ENCODE peak calls at places on chromosomes 6 and 20, in ten cellular contexts. One of them, this sample, is unnamed.

GRCh38 chr6:4687989-4688947 is 87.9 kb upstream of the CDYL start:
- DNase-seq in HCT116: peak
- DNase-seq in spleen: no peak
- DNase-seq in Panc1: peak
- DNase-seq in H1: no peak
- DNase-seq in suprapubic skin: no peak
- DNase-seq in prostate gland: no peak
- DNase-seq in K562: peak
- DNase-seq in transverse colon: no peak
- DNase-seq in sigmoid colon: no peak
- DNase-seq in this sample: no peak

GRCh38 chr20:62485062-62485700 is 9.4 kb upstream of the GATA5 start:
- DNase-seq in spleen: no peak
- DNase-seq in sigmoid colon: no peak
- DNase-seq in prostate gland: no peak
- DNase-seq in suprapubic skin: no peak
- DNase-seq in transverse colon: no peak
- DNase-seq in HCT116: no peak
- DNase-seq in K562: peak
- DNase-seq in Panc1: no peak
- DNase-seq in H1: no peak
- DNase-seq in this sample: peak

GRCh38 chr20:51801220-51801991 is 915 bp downstream of the SALL4 start:
- DNase-seq in K562: no peak
- DNase-seq in transverse colon: no peak
- DNase-seq in prostate gland: no peak
- DNase-seq in suprapubic skin: no peak
- DNase-seq in H1: no peak
- DNase-seq in HCT116: no peak
- DNase-seq in Panc1: no peak
- DNase-seq in spleen: no peak
- DNase-seq in sigmoid colon: no peak
- DNase-seq in this sample: peak

GRCh38 chr20:4797275-4797674 is 75.6 kb downstream of the PRND start:
- DNase-seq in suprapubic skin: no peak
- DNase-seq in K562: no peak
- DNase-seq in Panc1: no peak
- DNase-seq in sigmoid colon: no peak
- DNase-seq in transverse colon: no peak
- DNase-seq in spleen: no peak
- DNase-seq in H1: no peak
- DNase-seq in HCT116: no peak
- DNase-seq in prostate gland: no peak
- DNase-seq in this sample: no peak

GRCh38 chr6:111481836-111482235 is 1.2 kb downstream of the REV3L start:
- DNase-seq in prostate gland: no peak
- DNase-seq in transverse colon: no peak
- DNase-seq in Panc1: no peak
- DNase-seq in suprapubic skin: no peak
- DNase-seq in spleen: no peak
- DNase-seq in sigmoid colon: no peak
- DNase-seq in K562: no peak
- DNase-seq in HCT116: no peak
- DNase-seq in H1: no peak
- DNase-seq in this sample: no peak

GRCh38 chr20:46977909-46978588 is 83.4 kb downstream of the EYA2 start:
- DNase-seq in H1: no peak
- DNase-seq in spleen: no peak
- DNase-seq in prostate gland: no peak
- DNase-seq in suprapubic skin: no peak
- DNase-seq in K562: no peak
- DNase-seq in sigmoid colon: no peak
- DNase-seq in Panc1: no peak
- DNase-seq in transverse colon: no peak
- DNase-seq in HCT116: no peak
- DNase-seq in this sample: no peak

GRCh38 chr6:95670011-95670463 is 92.7 kb downstream of the MANEA start:
- DNase-seq in K562: no peak
- DNase-seq in Panc1: no peak
- DNase-seq in prostate gland: no peak
- DNase-seq in sigmoid colon: no peak
- DNase-seq in suprapubic skin: no peak
- DNase-seq in transverse colon: no peak
- DNase-seq in HCT116: no peak
- DNase-seq in H1: no peak
- DNase-seq in spleen: peak
- DNase-seq in this sample: no peak

GRCh38 chr6:141956046-141956761 is 176.5 kb upstream of the GJE1 start:
- DNase-seq in prostate gland: no peak
- DNase-seq in sigmoid colon: no peak
- DNase-seq in Panc1: no peak
- DNase-seq in H1: no peak
- DNase-seq in suprapubic skin: no peak
- DNase-seq in HCT116: no peak
- DNase-seq in transverse colon: no peak
- DNase-seq in spleen: no peak
- DNase-seq in K562: no peak
- DNase-seq in this sample: no peak

GRCh38 chr6:148817689-148818088 is 70.9 kb downstream of the UST start:
- DNase-seq in K562: no peak
- DNase-seq in H1: no peak
- DNase-seq in Panc1: no peak
- DNase-seq in suprapubic skin: no peak
- DNase-seq in transverse colon: no peak
- DNase-seq in spleen: no peak
- DNase-seq in prostate gland: no peak
- DNase-seq in sigmoid colon: no peak
- DNase-seq in HCT116: no peak
- DNase-seq in this sample: no peak

GRCh38 chr20:31751126-31751525 is 12.0 kb downstream of the TPX2 start:
- DNase-seq in K562: no peak
- DNase-seq in spleen: no peak
- DNase-seq in sigmoid colon: no peak
- DNase-seq in suprapubic skin: no peak
- DNase-seq in H1: no peak
- DNase-seq in transverse colon: no peak
- DNase-seq in Panc1: no peak
- DNase-seq in prostate gland: no peak
- DNase-seq in HCT116: no peak
- DNase-seq in this sample: no peak

GRCh38 chr6:56435326-56435725 is 187.9 kb upstream of the COL21A1 start:
- DNase-seq in K562: no peak
- DNase-seq in HCT116: no peak
- DNase-seq in spleen: no peak
- DNase-seq in Panc1: no peak
- DNase-seq in transverse colon: no peak
- DNase-seq in sigmoid colon: no peak
- DNase-seq in H1: no peak
- DNase-seq in suprapubic skin: no peak
- DNase-seq in prostate gland: no peak
- DNase-seq in this sample: no peak

GRCh38 chr20:31602779-31603441 is 2.2 kb upstream of the ID1 start:
- DNase-seq in suprapubic skin: no peak
- DNase-seq in K562: no peak
- DNase-seq in HCT116: peak
- DNase-seq in spleen: no peak
- DNase-seq in H1: no peak
- DNase-seq in sigmoid colon: no peak
- DNase-seq in prostate gland: no peak
- DNase-seq in Panc1: no peak
- DNase-seq in transverse colon: peak
- DNase-seq in this sample: peak

GRCh38 chr6:138593100-138593877 is 94.0 kb upstream of the NHSL1 start:
- DNase-seq in transverse colon: peak
- DNase-seq in HCT116: peak
- DNase-seq in suprapubic skin: no peak
- DNase-seq in K562: no peak
- DNase-seq in prostate gland: peak
- DNase-seq in Panc1: peak
- DNase-seq in H1: no peak
- DNase-seq in sigmoid colon: peak
- DNase-seq in spleen: no peak
- DNase-seq in this sample: peak

GRCh38 chr6:110534731-110535164 is 58.3 kb upstream of the SLC22A16 start:
- DNase-seq in spleen: no peak
- DNase-seq in suprapubic skin: no peak
- DNase-seq in H1: no peak
- DNase-seq in sigmoid colon: no peak
- DNase-seq in transverse colon: no peak
- DNase-seq in K562: no peak
- DNase-seq in HCT116: no peak
- DNase-seq in Panc1: no peak
- DNase-seq in prostate gland: peak
- DNase-seq in this sample: no peak

GRCh38 chr20:63045991-63046390 is 39.2 kb upstream of the BHLHE23 start:
- DNase-seq in prostate gland: no peak
- DNase-seq in K562: no peak
- DNase-seq in spleen: peak
- DNase-seq in HCT116: no peak
- DNase-seq in transverse colon: no peak
- DNase-seq in H1: no peak
- DNase-seq in suprapubic skin: no peak
- DNase-seq in Panc1: no peak
- DNase-seq in sigmoid colon: no peak
- DNase-seq in this sample: no peak

GRCh38 chr20:3167738-3168078 is 5.6 kb downstream of the LZTS3 start:
- DNase-seq in prostate gland: no peak
- DNase-seq in spleen: no peak
- DNase-seq in K562: no peak
- DNase-seq in Panc1: no peak
- DNase-seq in H1: no peak
- DNase-seq in sigmoid colon: peak
- DNase-seq in HCT116: no peak
- DNase-seq in transverse colon: no peak
- DNase-seq in suprapubic skin: no peak
- DNase-seq in this sample: no peak
- H3K4me3 ChIP-seq in prostate gland: peak
- H3K4me3 ChIP-seq in spleen: no peak
- H3K4me3 ChIP-seq in K562: no peak
- H3K4me3 ChIP-seq in Panc1: no peak
- H3K4me3 ChIP-seq in H1: peak
- H3K4me3 ChIP-seq in sigmoid colon: no peak
- H3K4me3 ChIP-seq in HCT116: no peak
- H3K4me3 ChIP-seq in transverse colon: peak
- H3K4me3 ChIP-seq in suprapubic skin: peak
- H3K4me3 ChIP-seq in this sample: peak

DNA sequence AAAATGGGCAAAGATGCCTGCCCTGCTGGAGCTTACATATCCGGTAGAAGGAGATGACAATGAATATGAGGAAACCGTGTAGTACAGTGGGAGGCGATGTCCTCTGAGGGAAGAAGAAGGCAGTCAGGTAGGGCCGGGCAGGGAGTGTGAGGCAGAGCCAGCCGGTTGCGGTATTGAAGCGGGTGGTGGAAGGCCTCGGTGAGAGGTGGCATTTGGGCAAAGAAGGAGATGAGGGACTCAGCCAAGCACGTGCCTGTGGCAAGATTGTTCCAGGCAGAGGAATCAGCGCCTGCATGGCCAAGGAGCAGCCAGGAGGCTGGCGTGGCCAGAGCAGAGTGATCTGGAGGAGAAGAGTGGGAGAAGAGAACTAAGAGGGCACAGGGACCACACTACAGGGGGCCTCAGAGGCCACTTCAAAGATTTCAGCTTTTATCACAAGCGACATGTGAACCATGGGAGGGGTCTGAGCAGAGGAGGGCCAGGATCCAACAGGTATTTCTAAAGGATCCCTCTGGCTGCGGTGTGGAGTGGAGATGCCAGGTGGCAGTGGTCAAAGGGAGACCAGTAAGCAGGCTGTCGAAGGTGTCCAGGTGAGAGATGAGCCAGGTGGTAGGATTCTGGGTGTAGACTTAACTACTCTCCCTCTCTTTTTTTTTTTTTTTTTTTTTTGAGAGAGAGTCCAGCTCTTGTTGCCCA is 13.8 kb downstream of the MDFI start:
- DNase-seq in transverse colon: no peak
- DNase-seq in sigmoid colon: peak
- DNase-seq in HCT116: no peak
- DNase-seq in K562: no peak
- DNase-seq in spleen: peak
- DNase-seq in suprapubic skin: no peak
- DNase-seq in H1: no peak
- DNase-seq in prostate gland: no peak
- DNase-seq in Panc1: no peak
- DNase-seq in this sample: no peak
- TF ChIP-seq POLR2AphosphoS5 in transverse colon: no peak
- TF ChIP-seq POLR2AphosphoS5 in sigmoid colon: no peak
- TF ChIP-seq POLR2AphosphoS5 in HCT116: no peak
- TF ChIP-seq POLR2AphosphoS5 in K562: no peak
- TF ChIP-seq POLR2AphosphoS5 in spleen: no peak
- TF ChIP-seq POLR2AphosphoS5 in suprapubic skin: no peak
- TF ChIP-seq POLR2AphosphoS5 in H1: no peak
- TF ChIP-seq POLR2AphosphoS5 in prostate gland: no peak
- TF ChIP-seq POLR2AphosphoS5 in Panc1: no peak
- TF ChIP-seq POLR2AphosphoS5 in this sample: no peak

GRCh38 chr6:35754452-35755321 is 17.9 kb downstream of the ARMC12 start:
- DNase-seq in K562: no peak
- DNase-seq in sigmoid colon: no peak
- DNase-seq in H1: no peak
- DNase-seq in HCT116: no peak
- DNase-seq in prostate gland: peak
- DNase-seq in suprapubic skin: no peak
- DNase-seq in transverse colon: no peak
- DNase-seq in Panc1: no peak
- DNase-seq in spleen: no peak
- DNase-seq in this sample: no peak
- TF ChIP-seq CTCF in K562: no peak
- TF ChIP-seq CTCF in sigmoid colon: no peak
- TF ChIP-seq CTCF in H1: no peak
- TF ChIP-seq CTCF in HCT116: peak
- TF ChIP-seq CTCF in prostate gland: no peak
- TF ChIP-seq CTCF in suprapubic skin: no peak
- TF ChIP-seq CTCF in transverse colon: no peak
- TF ChIP-seq CTCF in Panc1: no peak
- TF ChIP-seq CTCF in spleen: no peak
- TF ChIP-seq CTCF in this sample: no peak

DNA sequence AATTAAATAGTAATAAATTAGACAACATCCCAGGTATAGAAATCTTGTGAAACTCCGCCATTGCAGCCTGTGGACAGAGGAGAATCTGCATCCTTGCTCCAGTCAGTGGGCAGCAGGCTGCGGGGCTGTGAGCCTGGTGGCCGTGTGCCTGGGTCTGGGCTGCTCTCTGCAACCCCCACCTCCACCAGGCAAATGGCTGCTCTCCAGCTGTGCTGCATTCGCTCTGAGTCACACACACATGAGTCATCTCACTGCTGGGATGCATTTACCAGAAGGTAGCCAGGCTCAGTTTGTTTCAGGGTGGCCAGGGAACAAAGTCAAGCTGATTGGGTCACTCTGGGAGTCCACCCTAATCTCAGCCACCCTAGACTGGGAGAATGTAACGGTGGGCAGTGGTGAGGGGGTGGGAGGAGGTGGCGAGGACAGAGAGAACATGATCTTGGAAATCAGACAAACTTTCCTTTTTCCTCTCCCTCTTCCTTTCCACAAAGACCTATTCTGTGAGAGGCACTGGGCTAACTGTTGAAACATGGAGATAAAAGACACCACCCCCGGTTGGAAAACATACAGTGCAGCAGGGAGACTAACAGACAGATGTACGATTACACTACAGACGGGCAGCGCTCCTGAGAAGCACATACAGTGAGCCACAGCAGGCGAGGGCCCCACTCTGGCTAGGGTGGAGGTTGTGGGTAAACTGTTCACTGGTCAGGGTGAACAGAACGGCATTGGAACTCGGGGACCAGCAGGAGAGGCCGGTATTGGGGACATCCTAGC is 59.2 kb downstream of the TRAM2 start:
- DNase-seq in K562: peak
- DNase-seq in suprapubic skin: no peak
- DNase-seq in sigmoid colon: peak
- DNase-seq in transverse colon: peak
- DNase-seq in prostate gland: peak
- DNase-seq in HCT116: peak
- DNase-seq in H1: peak
- DNase-seq in Panc1: peak
- DNase-seq in spleen: no peak
- DNase-seq in this sample: peak
- H3K4me3 ChIP-seq in K562: peak
- H3K4me3 ChIP-seq in suprapubic skin: no peak
- H3K4me3 ChIP-seq in sigmoid colon: no peak
- H3K4me3 ChIP-seq in transverse colon: no peak
- H3K4me3 ChIP-seq in prostate gland: no peak
- H3K4me3 ChIP-seq in HCT116: peak
- H3K4me3 ChIP-seq in H1: peak
- H3K4me3 ChIP-seq in Panc1: no peak
- H3K4me3 ChIP-seq in spleen: no peak
- H3K4me3 ChIP-seq in this sample: no peak

This sample was measured in stomach.